ENCODE peak calls at places on chromosome 17, in four cellular contexts. I is stimulated activated naive B cell treated with anti-CD40 and anti-IgM and Interleukin-4, amounts not matched to agents 10 μg/mL and 1 μg/mL and 100 μg/mL, for 72 hours; O is WTC11; B is stimulated activated CD4-positive, alpha-beta T cell treated with anti-CD3 and anti-CD28 coated beads, Interleukin-1b, Interleukin-23, amount 100 ng/mL, for 24 hours. E is an unnamed sample.

GRCh38 chr17:82345151-82345976 is 11.8 kb upstream of the SECTM1 start:
- DNase-seq in I (no peak), O (no peak), B (no peak), E (no peak)

GRCh38 chr17:47895254-47895855 is 681 bp upstream of the SP2 start:
- DNase-seq in I (peak; percentile 29), O (no peak), B (no peak), E (peak; percentile 22)

GRCh38 chr17:45308016-45308365 is 8.8 kb downstream of the MAP3K14 start:
- DNase-seq in I (no peak), O (no peak), B (no peak), E (no peak)

GRCh38 chr17:83070800-83071341 is 8.5 kb upstream of the METRNL start:
- DNase-seq in I (no peak), O (no peak), B (no peak), E (no peak)

GRCh38 chr17:43398724-43399595 is at the start of gene ARL4D:
- DNase-seq in I (peak; percentile 58), O (peak; percentile 88), B (peak; percentile 70), E (peak; percentile 47)

GRCh38 chr17:27570578-27570914 is 60.4 kb upstream of the LGALS9 start:
- DNase-seq in I (no peak), O (no peak), B (no peak), E (no peak)

GRCh38 chr17:70892527-70892926 is 723.2 kb downstream of the KCNJ2 start:
- DNase-seq in I (no peak), O (no peak), B (no peak), E (no peak)

GRCh38 chr17:6072157-6072556 is 2.0 kb downstream of the WSCD1 start:
- DNase-seq in I (no peak), O (no peak), B (no peak), E (no peak)

GRCh38 chr17:27473748-27474609 is 17.7 kb downstream of the KSR1 start:
- DNase-seq in I (peak; percentile 78), O (no peak), B (no peak), E (no peak)

GRCh38 chr17:57911834-57912673 is 43.2 kb downstream of the CUEDC1 start:
- DNase-seq in I (no peak), O (no peak), B (no peak), E (no peak)

GRCh38 chr17:50114849-50115357 is 15.1 kb downstream of the SAMD14 start:
- DNase-seq in I (no peak), O (peak; percentile 55), B (no peak), E (peak; percentile 49)

GRCh38 chr17:54948380-54948779 is 20.1 kb downstream of the COX11 start:
- DNase-seq in I (no peak), O (no peak), B (no peak), E (peak; percentile 42)

GRCh38 chr17:19290047-19290705 is 53.0 kb downstream of the EPN2 start:
- DNase-seq in I (no peak), O (no peak), B (no peak), E (no peak)

GRCh38 chr17:7101531-7101930 is 13.1 kb downstream of the ASGR2 start:
- DNase-seq in I (no peak), O (no peak), B (no peak), E (no peak)

GRCh38 chr17:57685499-57686132 is 59.5 kb downstream of the CCDC182 start:
- DNase-seq in I (no peak), O (no peak), B (no peak), E (no peak)

GRCh38 chr17:17684901-17685774 is 3.9 kb downstream of the RAI1 start:
- DNase-seq in I (no peak), O (no peak), B (no peak), E (no peak)

GRCh38 chr17:76009447-76009846 is 8.8 kb downstream of the CDK3 start:
- DNase-seq in I (no peak), O (no peak), B (no peak), E (no peak)

GRCh38 chr17:65320856-65321255 is 183.7 kb downstream of the RGS9 start:
- DNase-seq in I (no peak), O (no peak), B (no peak), E (no peak)

GRCh38 chr17:72022328-72022727 is 98.5 kb upstream of the SOX9 start:
- DNase-seq in I (no peak), O (no peak), B (no peak), E (no peak)

GRCh38 chr17:45131616-45132301 is 556 bp downstream of the PLCD3 start:
- DNase-seq in I (peak; percentile 36), O (peak; percentile 79), B (no peak), E (no peak)

GRCh38 chr17:56392274-56392673 is 201.2 kb upstream of the NOG start:
- DNase-seq in I (no peak), O (no peak), B (no peak), E (no peak)

E was measured in foreskin melanocyte.